ENCODE peak calls at places on chromosomes 2 and 18, in ten cellular contexts. F is cardiac septum, C is colonic mucosa, T is T follicular helper cell, O is GM03348, M is frontal cortex, I is NCI-H1105, L is Caki2, W is iPS DF 19.7, K is RKO. U is an unnamed sample.

GRCh38 chr18:42289526-42289925 is 334.5 kb downstream of the PIK3C3 start:
- DNase-seq in F (no peak), C (no peak), T (no peak), O (no peak), M (no peak), I (no peak), L (no peak), W (no peak), K (no peak), U (no peak)

GRCh38 chr18:42157878-42158277 is 202.8 kb downstream of the PIK3C3 start:
- DNase-seq in F (no peak), C (no peak), T (no peak), O (no peak), M (no peak), I (no peak), L (no peak), W (no peak), K (no peak), U (no peak)

GRCh38 chr2:17934721-17935120 is 56.3 kb downstream of the KCNS3 start:
- DNase-seq in F (no peak), C (no peak), T (no peak), O (peak), M (no peak), I (no peak), L (no peak), W (no peak), K (no peak), U (no peak)

GRCh38 chr18:22132258-22132657 is 37.1 kb upstream of the GATA6 start:
- DNase-seq in F (no peak), C (no peak), T (no peak), O (no peak), M (no peak), I (no peak), L (no peak), W (no peak), K (no peak), U (no peak)

GRCh38 chr18:75253784-75254183 is 43.2 kb downstream of the TSHZ1 start:
- DNase-seq in F (no peak), C (no peak), T (no peak), O (peak), M (no peak), I (no peak), L (no peak), W (no peak), K (no peak), U (no peak)

GRCh38 chr18:10045296-10045891 is 131.6 kb downstream of the VAPA start:
- DNase-seq in F (no peak), C (no peak), T (no peak), O (no peak), M (no peak), I (no peak), L (no peak), W (no peak), K (no peak), U (no peak)

GRCh38 chr2:60880988-60881932 is at the start of gene REL:
- DNase-seq in F (peak), C (peak), T (peak), O (peak), M (peak), I (peak), L (peak), W (peak), K (peak), U (peak)

GRCh38 chr2:144426355-144426754 is 93.6 kb downstream of the ZEB2 start:
- DNase-seq in F (no peak), C (no peak), T (no peak), O (no peak), M (no peak), I (no peak), L (no peak), W (no peak), K (no peak), U (no peak)

GRCh38 chr2:84643991-84644390 is 127.7 kb downstream of the DNAH6 start:
- DNase-seq in F (no peak), C (no peak), T (no peak), O (no peak), M (no peak), I (no peak), L (no peak), W (no peak), K (no peak), U (no peak)

GRCh38 chr2:128091691-128092050 is 671 bp downstream of the UGGT1 start:
- DNase-seq in F (no peak), C (no peak), T (no peak), O (peak), M (no peak), I (no peak), L (no peak), W (no peak), K (peak), U (peak)

GRCh38 chr18:65398347-65398746 is 352.5 kb upstream of the CDH7 start:
- DNase-seq in F (no peak), C (no peak), T (no peak), O (no peak), M (no peak), I (no peak), L (no peak), W (no peak), K (no peak), U (no peak)

GRCh38 chr18:10732990-10733389 is 207.2 kb downstream of the NAPG start:
- DNase-seq in F (no peak), C (no peak), T (no peak), O (no peak), M (no peak), I (no peak), L (no peak), W (no peak), K (no peak), U (no peak)

GRCh38 chr2:143294068-143294467 is 164.8 kb downstream of the ARHGAP15 start:
- DNase-seq in F (no peak), C (no peak), T (no peak), O (no peak), M (no peak), I (no peak), L (no peak), W (no peak), K (no peak), U (no peak)

GRCh38 chr18:69495841-69496533 is 95.3 kb downstream of the DOK6 start:
- DNase-seq in F (no peak), C (no peak), T (no peak), O (no peak), M (no peak), I (no peak), L (no peak), W (no peak), K (no peak), U (no peak)

GRCh38 chr2:108922141-108922915 is 66.7 kb downstream of the EDAR start:
- DNase-seq in F (peak), C (peak), T (no peak), O (peak), M (no peak), I (no peak), L (no peak), W (no peak), K (peak), U (peak)

U was measured in RWPE1.